ENCODE peak calls at places on chromosomes 16 and 17, in ten cellular contexts. I is MM.1S, R is IMR-90, Z is GM23248, Y is neural progenitor cell, T is hepatocyte, S is fibroblast of lung, L is K562, A is H9, C is HCT116. P is an unnamed sample. For H4K20me1, the result is how much of the 10 kb centered on the place peaks cover.

GRCh38 chr16:81798311-81799137 is 19.4 kb downstream of the PLCG2 start:
- DNase-seq in L (no peak), S (no peak), I (no peak), T (no peak), R (no peak), C (no peak), A (no peak), Y (no peak), Z (no peak), P (no peak)

GRCh38 chr17:77423589-77424451 is 283.1 kb downstream of the SEC14L1 start:
- DNase-seq in Z (peak), C (no peak), L (no peak), I (no peak), T (peak), Y (no peak), A (no peak), S (peak), R (peak), P (peak)

GRCh38 chr16:84585886-84586285 is 32.0 kb downstream of the COTL1 start:
- DNase-seq in S (no peak), R (no peak), I (peak), T (no peak), Z (no peak), C (peak), A (peak), L (peak), Y (peak), P (no peak)

GRCh38 chr16:72197556-72197955 is 25.6 kb upstream of the PMFBP1 start:
- DNase-seq in L (no peak), A (no peak), R (no peak), S (peak), T (no peak), Z (no peak), C (no peak), I (no peak), Y (no peak), P (no peak)

GRCh38 chr16:80158766-80159165 is 382.0 kb upstream of the DYNLRB2 start:
- DNase-seq in Y (no peak), A (no peak), R (peak), I (no peak), T (no peak), Z (peak), S (peak), L (no peak), C (no peak), P (peak)

GRCh38 chr17:39082482-39082881 is 69.0 kb downstream of the PLXDC1 start:
- DNase-seq in T (no peak), Y (no peak), I (no peak), S (peak), C (no peak), Z (peak), A (no peak), R (peak), L (no peak), P (no peak)

GRCh38 chr16:58449768-58450167 is 50.2 kb upstream of the NDRG4 start:
- DNase-seq in C (no peak), A (no peak), Z (no peak), S (no peak), I (no peak), T (no peak), L (no peak), R (no peak), Y (no peak), P (no peak)

GRCh38 chr17:78924481-78925151 is 571 bp downstream of the TIMP2 start:
- DNase-seq in I (peak), Y (peak), R (no peak), S (no peak), Z (peak), L (no peak), T (peak), A (peak), C (no peak), P (peak)

GRCh38 chr16:62543516-62543915 is 507.3 kb upstream of the CDH8 start:
- DNase-seq in S (no peak), I (no peak), L (no peak), A (no peak), R (no peak), C (no peak), Y (no peak), T (no peak), Z (no peak), P (no peak)

GRCh38 chr17:2214887-2215615 is 88.5 kb downstream of the SMG6 start:
- DNase-seq in S (peak), L (no peak), I (peak), C (no peak), Z (peak), Y (peak), A (no peak), T (no peak), R (peak), P (no peak)

GRCh38 chr16:67676516-67676915 is 9.9 kb downstream of the C16orf86 start:
- DNase-seq in T (no peak), L (no peak), I (no peak), Y (no peak), Z (no peak), S (no peak), A (no peak), R (no peak), C (no peak), P (peak)

GRCh38 chr17:76023900-76024237 is 3.2 kb downstream of the EVPL start:
- DNase-seq in L (no peak), S (no peak), A (no peak), I (no peak), T (no peak), Z (no peak), Y (no peak), R (no peak), C (no peak), P (no peak)

GRCh38 chr17:76024353-76024752 is 2.8 kb downstream of the EVPL start:
- DNase-seq in Z (no peak), A (no peak), S (no peak), C (no peak), I (no peak), Y (no peak), R (no peak), T (no peak), L (no peak), P (no peak)

GRCh38 chr17:76026714-76027158 is 370 bp downstream of the EVPL start:
- DNase-seq in Z (no peak), C (no peak), A (peak), T (no peak), R (no peak), S (no peak), I (no peak), L (no peak), Y (no peak), P (peak)

GRCh38 chr17:76025294-76025693 is 1.8 kb downstream of the EVPL start:
- DNase-seq in R (no peak), L (no peak), I (no peak), Y (no peak), Z (no peak), C (no peak), S (no peak), T (no peak), A (no peak), P (no peak)

DNA sequence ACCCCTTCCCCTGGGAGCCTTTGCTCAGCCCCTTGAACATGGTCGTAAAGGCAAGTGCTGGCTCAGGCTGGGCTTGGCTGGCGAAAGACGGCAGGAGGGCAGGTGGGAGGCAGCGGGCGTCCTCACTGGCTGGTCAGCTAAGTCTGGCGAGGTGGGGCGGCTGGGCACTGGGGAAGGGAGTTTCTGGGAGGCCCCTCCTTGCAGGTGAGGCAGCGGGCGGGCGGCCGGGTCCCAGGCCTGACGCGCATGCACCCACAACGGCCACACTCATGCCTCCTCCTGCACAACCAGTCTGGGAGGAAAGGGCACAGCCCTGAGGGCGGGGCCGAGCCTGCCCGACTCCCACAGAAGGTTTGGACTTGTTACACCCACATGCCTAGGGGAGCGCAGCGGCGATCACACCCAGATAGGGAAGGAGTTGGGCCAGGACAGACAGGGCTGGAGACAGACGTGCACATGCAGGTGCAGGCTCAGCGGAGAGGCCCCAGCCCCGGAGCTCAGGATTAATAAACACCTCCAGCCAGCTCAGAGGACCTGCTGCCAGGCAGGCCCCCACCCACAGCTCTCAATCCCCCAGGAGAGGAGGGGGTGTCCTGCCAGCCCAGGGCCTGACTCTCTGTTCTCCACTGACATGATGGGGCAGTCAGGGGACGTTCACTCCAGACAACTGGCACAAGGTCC is at the start of gene EVPL:
- DNase-seq in I (no peak), T (peak), Z (no peak), R (no peak), S (no peak), A (peak), C (peak), L (no peak), Y (no peak), P (peak)
- H4K20me1 ChIP-seq in I (under half), T (under half), Z (under half), R (under half), S (under half), A (under half), C (under half), L (under half), Y (under half), P (under half)

GRCh38 chr17:7312432-7313027 is 2.6 kb downstream of the GPS2 start:
- DNase-seq in Z (no peak), I (no peak), T (no peak), C (no peak), A (no peak), S (no peak), L (no peak), Y (no peak), R (no peak), P (no peak)

GRCh38 chr17:7315570-7316243 is 547 bp upstream of the GPS2 start:
- DNase-seq in S (no peak), Z (no peak), R (no peak), L (no peak), A (no peak), Y (no peak), C (no peak), T (no peak), I (no peak), P (peak)

GRCh38 chr17:7313028-7313889 is 1.9 kb downstream of the GPS2 start:
- DNase-seq in C (no peak), T (no peak), A (peak), S (no peak), R (peak), Z (peak), I (no peak), Y (no peak), L (no peak), P (peak)

GRCh38 chr17:7314719-7315569 is at the start of gene GPS2:
- DNase-seq in R (peak), S (peak), A (peak), I (peak), T (peak), Y (peak), L (peak), Z (peak), C (peak), P (peak)

GRCh38 chr17:7313890-7314718 is 1.1 kb downstream of the GPS2 start:
- DNase-seq in S (no peak), Y (no peak), R (peak), C (no peak), A (no peak), T (no peak), I (peak), Z (peak), L (no peak), P (peak)
- H4K20me1 ChIP-seq in S (under half), Y (half or more), R (half or more), C (under half), A (under half), T (under half), I (under half), Z (under half), L (under half), P (under half)

GRCh38 chr16:88769617-88770458 is 15.2 kb downstream of the PIEZO1 start:
- DNase-seq in A (peak), T (peak), S (no peak), R (no peak), Y (peak), C (no peak), I (no peak), Z (peak), L (peak), P (peak)
- H4K20me1 ChIP-seq in A (under half), T (under half), S (under half), R (half or more), Y (under half), C (under half), I (under half), Z (under half), L (under half), P (under half)

GRCh38 chr17:82245144-82246039 is 16.6 kb downstream of the SLC16A3 start:
- DNase-seq in L (no peak), Y (no peak), I (no peak), T (no peak), S (no peak), R (no peak), A (peak), C (no peak), Z (no peak), P (no peak)

GRCh38 chr17:82243648-82244412 is 15.0 kb downstream of the SLC16A3 start:
- DNase-seq in S (no peak), Y (no peak), C (no peak), A (no peak), R (no peak), T (no peak), I (no peak), Z (no peak), L (no peak), P (peak)

GRCh38 chr17:82246040-82246364 is 17.2 kb downstream of the SLC16A3 start:
- DNase-seq in Y (no peak), T (no peak), R (no peak), A (no peak), L (no peak), C (no peak), S (no peak), Z (no peak), I (no peak), P (no peak)

GRCh38 chr17:82242977-82243647 is 14.3 kb downstream of the SLC16A3 start:
- DNase-seq in R (peak), A (no peak), Y (no peak), T (peak), I (no peak), C (no peak), S (peak), Z (peak), L (no peak), P (peak)

DNA sequence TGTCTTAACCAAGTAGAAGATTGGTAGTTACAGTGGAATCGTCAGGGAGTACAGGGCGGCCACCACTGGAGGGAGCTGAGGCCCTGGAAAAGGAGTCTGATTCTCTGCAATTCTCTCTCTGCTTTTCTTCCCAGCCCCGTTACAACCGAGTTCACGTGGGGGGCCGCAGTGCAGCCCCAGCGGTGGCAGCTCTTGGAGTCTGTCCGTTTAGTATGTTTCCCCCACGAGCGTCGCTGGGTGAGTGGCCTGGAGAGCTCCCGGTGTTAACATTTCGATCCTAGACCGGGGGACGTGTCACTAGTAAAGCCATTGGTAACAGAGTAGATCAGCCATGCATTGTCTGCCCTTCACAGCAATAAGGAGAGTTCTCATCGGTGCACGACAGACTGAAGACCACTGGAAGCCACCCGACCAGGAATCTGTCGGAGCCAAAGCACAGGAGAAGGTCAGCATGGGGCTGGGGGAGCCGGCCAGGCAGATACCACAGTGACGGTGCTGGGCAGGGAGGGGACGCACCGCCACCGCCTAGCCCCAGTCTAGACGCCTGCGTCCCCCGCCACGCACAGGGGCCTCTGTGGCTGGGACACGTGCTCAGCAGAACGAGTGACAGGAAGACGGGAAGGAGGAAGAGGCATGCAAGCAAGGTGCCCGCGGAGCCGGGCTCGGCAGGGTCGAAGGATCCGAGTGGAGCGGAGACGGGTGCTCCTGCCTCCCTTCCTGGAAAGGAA is 15.7 kb downstream of the SLC16A3 start:
- DNase-seq in T (no peak), S (peak), C (no peak), Y (no peak), A (no peak), L (peak), Z (peak), I (no peak), R (no peak), P (peak)
- H4K20me1 ChIP-seq in T (half or more), S (under half), C (under half), Y (half or more), A (under half), L (under half), Z (under half), I (under half), R (half or more), P (under half)

GRCh38 chr17:69695646-69696045 is 281.1 kb downstream of the MAP2K6 start:
- DNase-seq in A (no peak), I (no peak), Z (no peak), L (no peak), S (no peak), Y (no peak), R (no peak), T (no peak), C (no peak), P (no peak)
- H4K20me1 ChIP-seq in A (under half), I (under half), Z (under half), L (under half), S (under half), Y (under half), R (under half), T (under half), C (under half), P (under half)

DNA sequence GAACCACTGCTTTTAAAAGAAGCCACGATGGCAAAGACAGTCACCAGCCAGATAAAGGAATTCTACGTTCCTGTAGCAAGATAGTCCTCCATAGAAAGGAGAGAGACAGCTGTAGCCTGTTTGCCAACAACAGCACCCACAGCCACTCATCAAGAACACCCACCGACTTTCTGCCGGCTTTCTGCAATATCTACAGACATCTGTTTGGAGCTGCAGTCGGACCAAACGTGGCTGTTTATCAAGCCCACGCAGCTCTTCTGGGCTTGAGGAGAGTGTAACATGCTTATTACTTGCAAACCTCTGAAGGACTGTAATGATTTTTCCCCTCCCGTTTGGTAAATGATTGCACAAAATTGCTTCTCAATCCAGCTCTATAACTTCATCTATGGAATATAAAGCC is 100.4 kb downstream of the VAT1L start:
- DNase-seq in Y (no peak), T (no peak), L (no peak), Z (no peak), I (no peak), S (peak), C (no peak), R (peak), A (no peak), P (no peak)
- H4K20me1 ChIP-seq in Y (under half), T (under half), L (under half), Z (under half), I (under half), S (under half), C (under half), R (under half), A (under half), P (under half)

DNA sequence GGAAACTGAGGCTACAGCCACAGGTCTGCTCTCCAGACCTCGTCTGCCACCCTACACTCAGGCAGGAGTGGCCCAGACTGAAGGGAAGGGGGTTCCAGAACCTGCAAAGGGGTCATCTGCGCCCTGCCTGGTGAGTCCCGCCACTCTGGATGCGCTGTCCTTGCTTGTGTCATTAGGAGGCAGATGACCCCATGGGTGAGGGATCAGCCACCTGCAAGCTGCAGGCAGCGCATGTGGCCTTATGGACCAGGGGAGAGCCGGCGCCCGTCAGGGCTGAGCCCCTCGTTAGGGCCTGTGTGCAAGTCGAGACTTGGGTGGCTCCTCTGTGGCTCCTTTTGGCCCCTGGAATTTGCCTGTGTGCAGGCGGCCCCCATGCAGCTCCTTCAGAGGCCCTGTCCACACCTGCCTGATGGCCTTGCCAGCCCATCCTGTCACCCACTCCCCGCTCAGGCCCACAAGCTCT is 5.7 kb downstream of the ZFPM1 start:
- DNase-seq in T (no peak), S (no peak), Y (no peak), L (no peak), Z (no peak), A (no peak), C (no peak), I (no peak), R (no peak), P (no peak)
- H4K20me1 ChIP-seq in T (half or more), S (under half), Y (under half), L (half or more), Z (under half), A (under half), C (under half), I (under half), R (half or more), P (under half)

P was measured in PC-3.